ENCODE peak calls at places on chromosome 19, in eight cellular contexts. P, L, A, U, R, Y, M and X are unnamed samples.

GRCh38 chr19:52095172-52096014 is at the start of gene ZNF841:
- DNase-seq in L (peak; percentile 98), A (peak; percentile 99), Y (peak; percentile 75), P (peak; percentile 92), U (peak; percentile 77), M (peak; percentile 91), R (peak; percentile 96), X (peak; percentile 98)

GRCh38 chr19:18340990-18341868 is 831 bp downstream of the PGPEP1 start:
- DNase-seq in R (peak; percentile 68), Y (no peak), U (no peak), L (peak; percentile 73), P (peak; percentile 42), M (no peak), A (peak; percentile 89), X (peak; percentile 83)

GRCh38 chr19:40717880-40718773 is 1.2 kb downstream of the ITPKC start:
- DNase-seq in L (no peak), Y (no peak), M (no peak), U (no peak), P (peak; percentile 15), R (peak; percentile 38), A (peak; percentile 86), X (no peak)

GRCh38 chr19:36266375-36266961 is 51.6 kb downstream of the ZNF146 start:
- DNase-seq in A (peak; percentile 78), P (no peak), M (no peak), Y (no peak), L (peak; percentile 83), R (no peak), U (no peak), X (no peak)

GRCh38 chr19:932647-933552 is 7.1 kb downstream of the ARID3A start:
- DNase-seq in P (peak; percentile 94), R (no peak), M (no peak), U (peak; percentile 56), A (peak; percentile 88), L (peak; percentile 84), Y (no peak), X (peak; percentile 94)

GRCh38 chr19:1244693-1245451 is 3.3 kb downstream of the ATP5F1D start:
- DNase-seq in A (peak; percentile 93), R (peak; percentile 74), L (peak; percentile 92), M (no peak), U (no peak), P (no peak), Y (no peak), X (peak; percentile 94)

GRCh38 chr19:3146677-3147100 is 10.9 kb downstream of the GNA15 start:
- DNase-seq in U (peak; percentile 63), M (peak; percentile 51), A (peak; percentile 90), R (no peak), L (no peak), Y (no peak), P (no peak), X (no peak)

GRCh38 chr19:6044056-6044805 is 66.1 kb downstream of the RFX2 start:
- DNase-seq in U (no peak), R (no peak), L (no peak), Y (no peak), P (no peak), M (peak; percentile 29), A (no peak), X (no peak)

GRCh38 chr19:4310247-4311121 is 6.1 kb downstream of the FSD1 start:
- DNase-seq in A (no peak), U (no peak), M (no peak), P (no peak), Y (no peak), L (no peak), R (no peak), X (no peak)

GRCh38 chr19:1284979-1285736 is 515 bp upstream of the EFNA2 start:
- DNase-seq in R (no peak), P (no peak), Y (no peak), A (peak; percentile 63), L (no peak), M (no peak), U (no peak), X (no peak)

GRCh38 chr19:40348961-40349507 is 539 bp downstream of the PLD3 start:
- DNase-seq in M (no peak), Y (no peak), R (no peak), U (no peak), L (no peak), A (no peak), P (peak; percentile 52), X (no peak)

GRCh38 chr19:55070755-55071502 is 4.7 kb upstream of the EPS8L1 start:
- DNase-seq in R (no peak), L (no peak), M (no peak), A (no peak), U (no peak), P (peak; percentile 58), Y (no peak), X (no peak)

GRCh38 chr19:40192758-40193586 is 1.7 kb downstream of the MAP3K10 start:
- DNase-seq in Y (no peak), L (no peak), M (no peak), A (no peak), P (no peak), U (no peak), R (no peak), X (no peak)

GRCh38 chr19:58279042-58279924 is 528 bp downstream of the ZNF8 start:
- DNase-seq in U (peak; percentile 70), R (peak; percentile 65), M (peak; percentile 91), A (peak; percentile 91), P (peak; percentile 51), Y (peak; percentile 13), L (peak; percentile 88), X (peak; percentile 84)

GRCh38 chr19:2500861-2501260 is 24.9 kb downstream of the GADD45B start:
- DNase-seq in L (no peak), Y (no peak), M (no peak), U (no peak), R (no peak), A (no peak), P (no peak), X (no peak)

GRCh38 chr19:17806945-17807344 is 12.0 kb downstream of the B3GNT3 start:
- DNase-seq in P (no peak), U (no peak), Y (no peak), A (no peak), L (no peak), R (no peak), M (no peak), X (no peak)

GRCh38 chr19:3150739-3151329 is 15.0 kb downstream of the GNA15 start:
- DNase-seq in R (no peak), P (no peak), U (no peak), L (no peak), A (no peak), M (no peak), Y (no peak), X (no peak)

GRCh38 chr19:6501740-6502648 is at the start of gene TUBB4A:
- DNase-seq in R (peak; percentile 11), A (peak; percentile 86), U (peak; percentile 21), P (no peak), Y (no peak), M (peak; percentile 44), L (peak; percentile 28), X (no peak)

GRCh38 chr19:37855098-37855497 is 51.3 kb downstream of the WDR87 start:
- DNase-seq in A (peak; percentile 89), P (peak; percentile 17), M (no peak), U (no peak), L (peak; percentile 56), Y (peak; percentile 13), R (peak; percentile 6), X (no peak)

GRCh38 chr19:4622695-4623421 is 16.5 kb upstream of the TNFAIP8L1 start:
- DNase-seq in L (peak; percentile 25), R (no peak), A (no peak), Y (no peak), P (no peak), U (no peak), M (no peak), X (no peak)

GRCh38 chr19:19443902-19444693 is 38.6 kb downstream of the GATAD2A start:
- DNase-seq in L (no peak), Y (no peak), M (no peak), P (no peak), U (no peak), A (no peak), R (no peak), X (no peak)
- TF ChIP-seq CTCF in L (no peak), Y (no peak), M (no peak), P (no peak), U (no peak), A (no peak), R (no peak), X (no peak)

DNA sequence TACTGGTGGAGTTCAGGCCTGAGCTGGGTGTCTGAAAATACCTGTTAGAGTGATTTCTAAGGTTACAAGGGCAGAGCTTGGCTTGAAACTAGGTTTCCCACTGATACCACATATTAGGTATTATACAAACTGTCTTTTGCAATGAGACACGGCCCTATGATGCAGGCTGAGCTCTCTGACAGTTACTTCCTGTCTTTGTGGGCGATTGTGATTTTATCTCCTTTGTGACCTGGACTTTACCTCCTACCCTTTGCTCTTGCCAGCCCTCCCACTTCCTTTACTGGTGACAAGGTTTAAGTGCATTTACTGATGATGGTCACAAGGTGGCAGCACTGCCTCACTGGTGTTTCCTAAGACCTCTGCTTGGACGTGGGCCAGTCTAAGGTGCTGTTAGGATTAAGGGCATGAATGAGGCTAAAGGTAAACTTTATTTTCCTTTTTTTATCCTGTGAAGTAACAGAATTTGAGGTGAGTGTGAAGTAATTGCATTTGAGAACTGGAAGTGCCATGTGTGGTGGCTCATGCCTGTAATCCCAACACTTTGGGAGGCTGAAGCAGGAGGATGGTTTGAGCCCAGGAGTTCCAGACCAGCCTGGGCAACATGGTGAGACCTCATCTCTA is 7.7 kb upstream of the CXCL17 start:
- DNase-seq in A (no peak), U (peak; percentile 66), M (peak; percentile 65), R (peak; percentile 76), L (peak; percentile 79), P (peak; percentile 82), Y (peak; percentile 55), X (peak; percentile 89)
- TF ChIP-seq CTCF in A (peak; percentile 89), U (peak; percentile 92), M (peak; percentile 87), R (peak; percentile 69), L (peak; percentile 89), P (peak; percentile 84), Y (peak; percentile 85), X (peak; percentile 75)

GRCh38 chr19:33219261-33219812 is 6.3 kb downstream of the SLC7A10 start:
- DNase-seq in Y (no peak), P (peak; percentile 39), A (no peak), L (no peak), M (no peak), U (peak; percentile 52), R (no peak), X (no peak)
- TF ChIP-seq CTCF in Y (peak; percentile 56), P (peak; percentile 17), A (no peak), L (no peak), M (no peak), U (peak; percentile 37), R (no peak), X (no peak)

GRCh38 chr19:11552666-11553372 is 6.2 kb downstream of the ELOF1 start:
- DNase-seq in L (no peak), P (no peak), A (no peak), Y (no peak), U (no peak), R (no peak), M (no peak), X (peak; percentile 64)

GRCh38 chr19:11550265-11550664 is 8.8 kb downstream of the ELOF1 start:
- DNase-seq in Y (no peak), L (no peak), A (no peak), P (no peak), U (no peak), M (no peak), R (no peak), X (no peak)

GRCh38 chr19:11554160-11554559 is 4.9 kb downstream of the ELOF1 start:
- DNase-seq in Y (no peak), M (no peak), R (no peak), A (no peak), L (no peak), P (no peak), U (no peak), X (no peak)

GRCh38 chr19:11549386-11549953 is 9.6 kb downstream of the ELOF1 start:
- DNase-seq in P (no peak), A (peak; percentile 74), M (no peak), U (no peak), Y (no peak), L (no peak), R (no peak), X (no peak)

GRCh38 chr19:11551603-11552235 is 7.3 kb downstream of the ELOF1 start:
- DNase-seq in P (no peak), U (no peak), Y (no peak), R (no peak), M (no peak), A (peak; percentile 77), L (no peak), X (peak; percentile 90)
- TF ChIP-seq CTCF in P (peak; percentile 43), U (peak; percentile 50), Y (peak; percentile 52), R (no peak), M (no peak), A (no peak), L (no peak), X (peak; percentile 49)